ENCODE peak calls at places on chromosomes 5 and 9, in nine cellular contexts. L, O, W, C, Q, Z, H, F and S are unnamed samples.

GRCh38 chr5:61280205-61280604 is 51.9 kb upstream of the ZSWIM6 start:
- DNase-seq in C (peak; percentile 90), Z (peak; percentile 89), L (no peak), W (peak; percentile 51), H (no peak), Q (no peak), F (no peak), O (peak; percentile 86), S (peak; percentile 74)

GRCh38 chr9:16294371-16294770 is 576.1 kb downstream of the BNC2 start:
- DNase-seq in Z (no peak), Q (no peak), C (no peak), H (no peak), O (peak; percentile 22), L (no peak), F (no peak), W (no peak), S (no peak)

GRCh38 chr9:71001780-71002386 is 119.5 kb downstream of the TRPM3 start:
- DNase-seq in W (no peak), H (no peak), C (peak; percentile 28), Q (no peak), Z (peak; percentile 51), O (peak; percentile 25), L (peak; percentile 2), F (no peak), S (peak; percentile 3)

GRCh38 chr9:127803507-127804352 is 1.0 kb downstream of the FPGS start:
- DNase-seq in H (no peak), Q (no peak), O (peak; percentile 15), Z (peak; percentile 86), W (no peak), L (peak; percentile 31), F (no peak), C (peak; percentile 17), S (peak; percentile 2)

GRCh38 chr9:13113201-13113600 is 166.3 kb downstream of the MPDZ start:
- DNase-seq in C (no peak), L (no peak), F (no peak), H (no peak), O (peak; percentile 50), W (no peak), Z (no peak), Q (no peak), S (no peak)

GRCh38 chr5:142783601-142784291 is 13.6 kb downstream of the ARHGAP26 start:
- DNase-seq in L (peak; percentile 66), C (no peak), W (no peak), O (peak; percentile 29), F (peak; percentile 50), Q (no peak), H (no peak), Z (peak; percentile 37), S (no peak)

GRCh38 chr9:94554078-94554438 is 825 bp upstream of the PCAT7 start:
- DNase-seq in F (no peak), W (no peak), Z (no peak), C (no peak), Q (no peak), L (no peak), H (no peak), O (no peak), S (no peak)

GRCh38 chr9:124472770-124473169 is 22.5 kb downstream of the ADGRD2 start:
- DNase-seq in F (no peak), L (no peak), H (no peak), C (no peak), W (no peak), O (no peak), Z (no peak), Q (no peak), S (no peak)

GRCh38 chr5:135504376-135504775 is 31.4 kb downstream of the NEUROG1 start:
- DNase-seq in L (no peak), F (no peak), C (no peak), H (no peak), W (no peak), Q (no peak), Z (no peak), O (no peak), S (no peak)

GRCh38 chr5:52605992-52606321 is 181.8 kb upstream of the ITGA1 start:
- DNase-seq in H (no peak), W (no peak), L (no peak), F (no peak), O (no peak), Q (no peak), Z (no peak), C (no peak), S (no peak)

GRCh38 chr5:68711311-68712200 is 382.3 kb upstream of the SLC30A5 start:
- DNase-seq in W (no peak), Z (no peak), H (no peak), C (no peak), L (peak; percentile 6), F (no peak), O (no peak), Q (peak; percentile 50), S (no peak)

GRCh38 chr9:137454145-137454505 is 5.0 kb downstream of the NSMF start:
- DNase-seq in Z (no peak), C (no peak), Q (peak; percentile 72), L (peak; percentile 45), O (no peak), W (no peak), H (peak; percentile 58), F (peak; percentile 9), S (no peak)

GRCh38 chr5:1172007-1172581 is 29.3 kb upstream of the SLC6A19 start:
- DNase-seq in Q (no peak), O (no peak), L (no peak), F (no peak), C (no peak), W (no peak), Z (no peak), H (no peak), S (no peak)

GRCh38 chr9:105511486-105511885 is 46.4 kb upstream of the FKTN start:
- DNase-seq in L (no peak), W (no peak), Q (no peak), F (no peak), C (no peak), Z (no peak), O (no peak), H (no peak), S (no peak)

GRCh38 chr9:97744710-97745708 is 47.9 kb upstream of the XPA start:
- DNase-seq in Z (no peak), W (no peak), Q (no peak), C (no peak), H (no peak), F (no peak), O (no peak), L (no peak), S (no peak)

GRCh38 chr5:92565673-92566072 is 1015.3 kb downstream of the NR2F1-AS1 start:
- DNase-seq in O (no peak), Z (no peak), L (no peak), H (no peak), W (no peak), Q (no peak), C (no peak), F (no peak), S (no peak)

GRCh38 chr9:82797539-82797938 is 265.4 kb downstream of the RASEF start:
- DNase-seq in Z (no peak), L (no peak), Q (no peak), W (no peak), F (no peak), C (peak; percentile 6), H (no peak), O (no peak), S (peak; percentile 5)

GRCh38 chr9:113372059-113372458 is 4.7 kb downstream of the HDHD3 start:
- DNase-seq in Q (no peak), O (no peak), H (no peak), W (no peak), C (no peak), L (no peak), F (no peak), Z (no peak), S (no peak)

GRCh38 chr9:134162926-134163373 is 1.4 kb downstream of the RNU6ATAC start:
- DNase-seq in F (no peak), O (no peak), Q (no peak), Z (no peak), H (no peak), C (no peak), W (no peak), L (no peak), S (peak; percentile 55)

GRCh38 chr9:134099123-134099761 is 31.4 kb upstream of the BRD3 start:
- DNase-seq in H (peak; percentile 68), Z (peak; percentile 45), C (peak; percentile 27), W (no peak), F (no peak), Q (peak; percentile 73), O (peak; percentile 15), L (peak; percentile 68), S (peak; percentile 48)

GRCh38 chr5:133819977-133820471 is 148.4 kb downstream of the C5orf15 start:
- DNase-seq in O (peak; percentile 5), C (no peak), Q (no peak), F (no peak), H (no peak), Z (no peak), W (no peak), L (no peak), S (no peak)

GRCh38 chr9:113343732-113344231 is 3.7 kb upstream of the WDR31 start:
- DNase-seq in Q (no peak), L (no peak), O (peak; percentile 10), W (no peak), C (peak; percentile 98), H (no peak), Z (no peak), F (peak; percentile 96), S (peak; percentile 56)

GRCh38 chr5:33148076-33148501 is 292.7 kb upstream of the TARS1 start:
- DNase-seq in F (no peak), Q (no peak), Z (peak; percentile 81), H (no peak), L (no peak), C (no peak), W (no peak), O (peak; percentile 89), S (no peak)

GRCh38 chr9:113186241-113186755 is 34.8 kb downstream of the FKBP15 start:
- DNase-seq in Z (no peak), Q (no peak), C (no peak), L (no peak), F (no peak), W (no peak), H (no peak), O (no peak), S (no peak)

GRCh38 chr5:194102-194501 is 2.8 kb downstream of the LRRC14B start:
- DNase-seq in C (no peak), Z (no peak), F (no peak), H (no peak), O (no peak), W (no peak), L (no peak), Q (no peak), S (no peak)